ENCODE peak calls at places on chromosomes 11 and 22, in seven cellular contexts. P is naive thymus-derived CD4-positive, alpha-beta T cell; V is keratinocyte; T is K562; M is AG04450; R is OCI-LY7; E is A549. W is an unnamed sample.

GRCh38 chr22:31445642-31446041 is 44.0 kb downstream of the EIF4ENIF1 start:
- DNase-seq in P (no peak), V (no peak), T (no peak), M (no peak), R (no peak), E (no peak), W (no peak)

GRCh38 chr11:111186308-111186967 is 59.1 kb upstream of the POU2AF2 start:
- DNase-seq in P (no peak), V (no peak), T (no peak), M (no peak), R (peak; percentile 39), E (no peak), W (no peak)

GRCh38 chr11:33474866-33475265 is 217.7 kb downstream of the HIPK3 start:
- DNase-seq in P (no peak), V (no peak), T (no peak), M (no peak), R (no peak), E (no peak), W (no peak)

GRCh38 chr11:73566422-73566821 is 31.5 kb downstream of the FAM168A start:
- DNase-seq in P (no peak), V (no peak), T (no peak), M (no peak), R (no peak), E (no peak), W (no peak)

GRCh38 chr11:1120532-1121342 is 37.0 kb upstream of the MUC5AC start:
- DNase-seq in P (no peak), V (no peak), T (no peak), M (no peak), R (no peak), E (no peak), W (no peak)

GRCh38 chr22:22704156-22704946 is 59.9 kb downstream of the GGTLC2 start:
- DNase-seq in P (no peak), V (no peak), T (no peak), M (no peak), R (peak; percentile 30), E (no peak), W (no peak)

GRCh38 chr11:13238879-13239514 is 38.6 kb upstream of the BMAL1 start:
- DNase-seq in P (peak; percentile 58), V (no peak), T (peak; percentile 56), M (no peak), R (peak; percentile 54), E (peak; percentile 57), W (peak; percentile 34)

GRCh38 chr11:129315781-129316579 is 59.7 kb upstream of the BARX2 start:
- DNase-seq in P (no peak), V (no peak), T (no peak), M (no peak), R (no peak), E (no peak), W (no peak)

GRCh38 chr22:29985912-29986311 is 94.4 kb upstream of the HORMAD2 start:
- DNase-seq in P (no peak), V (no peak), T (no peak), M (no peak), R (no peak), E (no peak), W (no peak)

GRCh38 chr11:31607914-31608313 is 98.3 kb downstream of the ELP4 start:
- DNase-seq in P (no peak), V (no peak), T (no peak), M (no peak), R (no peak), E (no peak), W (no peak)

GRCh38 chr11:17267576-17267975 is 9.0 kb upstream of the NUCB2 start:
- DNase-seq in P (no peak), V (peak; percentile 96), T (no peak), M (no peak), R (no peak), E (peak; percentile 86), W (no peak)

GRCh38 chr11:121886005-121886739 is 229.8 kb downstream of the BLID start:
- DNase-seq in P (no peak), V (no peak), T (no peak), M (no peak), R (no peak), E (no peak), W (no peak)

GRCh38 chr11:96313163-96313562 is 29.8 kb downstream of the MAML2 start:
- DNase-seq in P (no peak), V (no peak), T (no peak), M (no peak), R (no peak), E (no peak), W (no peak)

GRCh38 chr11:70297341-70297740 is 26.9 kb downstream of the PPFIA1 start:
- DNase-seq in P (no peak), V (peak; percentile 2), T (no peak), M (no peak), R (no peak), E (no peak), W (no peak)

GRCh38 chr22:30867746-30868662 is 100.6 kb downstream of the MORC2 start:
- DNase-seq in P (no peak), V (no peak), T (no peak), M (no peak), R (no peak), E (no peak), W (no peak)

GRCh38 chr11:102868359-102868758 is 6.4 kb downstream of the MMP12 start:
- DNase-seq in P (no peak), V (no peak), T (no peak), M (no peak), R (no peak), E (no peak), W (no peak)

GRCh38 chr11:114044042-114044871 is 15.3 kb upstream of the ZBTB16 start:
- DNase-seq in P (no peak), V (no peak), T (no peak), M (no peak), R (no peak), E (no peak), W (peak; percentile 34)

GRCh38 chr11:64419818-64420485 is 61.0 kb downstream of the RPS6KA4 start:
- DNase-seq in P (no peak), V (no peak), T (no peak), M (no peak), R (no peak), E (no peak), W (no peak)

GRCh38 chr11:48384670-48385069 is 18.4 kb upstream of the OR4C5 start:
- DNase-seq in P (no peak), V (no peak), T (peak; percentile 14), M (no peak), R (peak; percentile 3), E (no peak), W (no peak)

GRCh38 chr11:116913000-116913399 is 75.6 kb upstream of the APOA1 start:
- DNase-seq in P (no peak), V (no peak), T (no peak), M (peak; percentile 49), R (no peak), E (no peak), W (no peak)

GRCh38 chr11:69598147-69598546 is 42.8 kb upstream of the CCND1 start:
- DNase-seq in P (no peak), V (no peak), T (no peak), M (no peak), R (peak; percentile 36), E (no peak), W (no peak)

GRCh38 chr22:45208993-45209838 is 31.5 kb downstream of the KIAA0930 start:
- DNase-seq in P (peak; percentile 33), V (no peak), T (peak; percentile 38), M (peak; percentile 66), R (no peak), E (no peak), W (no peak)

GRCh38 chr11:28713850-28714249 is 605.7 kb downstream of the METTL15 start:
- DNase-seq in P (no peak), V (no peak), T (no peak), M (no peak), R (no peak), E (no peak), W (no peak)

GRCh38 chr11:30741039-30741550 is 154.9 kb upstream of the MPPED2 start:
- DNase-seq in P (no peak), V (no peak), T (no peak), M (peak; percentile 11), R (no peak), E (no peak), W (no peak)

GRCh38 chr11:10506013-10506370 is 35.0 kb downstream of the RNF141 start:
- DNase-seq in P (no peak), V (peak; percentile 46), T (no peak), M (no peak), R (no peak), E (no peak), W (no peak)

GRCh38 chr11:119193626-119194025 is 8.4 kb downstream of the NHERF4 start:
- DNase-seq in P (no peak), V (no peak), T (no peak), M (no peak), R (no peak), E (no peak), W (no peak)

GRCh38 chr11:86046111-86046510 is 22.8 kb downstream of the PICALM start:
- DNase-seq in P (no peak), V (no peak), T (no peak), M (no peak), R (no peak), E (no peak), W (no peak)

GRCh38 chr11:19683141-19683805 is 29.4 kb upstream of the NAV2 start:
- DNase-seq in P (no peak), V (no peak), T (no peak), M (no peak), R (no peak), E (no peak), W (no peak)

GRCh38 chr22:39543095-39543494 is 10.5 kb upstream of the RPS19BP1 start:
- DNase-seq in P (peak; percentile 26), V (no peak), T (peak; percentile 67), M (no peak), R (peak; percentile 32), E (peak; percentile 33), W (no peak)

GRCh38 chr11:47331454-47332302 is 20.8 kb downstream of the MYBPC3 start:
- DNase-seq in P (no peak), V (no peak), T (no peak), M (no peak), R (no peak), E (no peak), W (no peak)
- H3K27ac ChIP-seq in P (no peak overlapping the region), V (no peak overlapping the region), T (no peak overlapping the region), M (no peak overlapping the region), R (no peak overlapping the region), E (no peak overlapping the region), W (no peak overlapping the region)

DNA sequence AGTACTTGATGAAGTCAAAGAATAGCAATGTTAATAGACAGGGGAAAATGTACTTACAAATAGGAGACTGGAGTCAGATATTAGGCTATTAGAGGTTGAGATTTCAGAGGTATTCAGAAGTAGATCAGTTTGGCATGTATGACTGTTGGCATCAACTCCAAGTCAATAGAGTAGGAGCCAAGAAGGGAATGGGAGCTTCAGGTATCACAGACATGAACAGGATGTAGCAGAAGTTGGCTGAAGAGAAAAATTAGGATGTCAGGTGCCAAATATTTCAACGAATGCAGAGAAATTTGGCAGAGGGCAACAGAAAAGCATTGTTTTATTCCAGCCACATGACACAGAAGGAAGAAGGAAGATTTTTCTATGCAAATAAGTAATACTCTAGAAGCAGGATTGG is 69.7 kb downstream of the GLYATL1 start:
- DNase-seq in P (no peak), V (no peak), T (no peak), M (no peak), R (no peak), E (no peak), W (no peak)
- H3K27ac ChIP-seq in P (no peak overlapping the region), V (no peak overlapping the region), T (no peak overlapping the region), M (no peak overlapping the region), R (no peak overlapping the region), E (no peak overlapping the region), W (no peak overlapping the region)

GRCh38 chr11:46362146-46363030 is 15.1 kb downstream of the DGKZ start:
- DNase-seq in P (no peak), V (no peak), T (no peak), M (no peak), R (peak; percentile 31), E (no peak), W (no peak)
- H3K27ac ChIP-seq in P (peak overlapping the region; percentile 78), V (no peak overlapping the region), T (peak overlapping the region; percentile 94), M (peak overlapping the region; percentile 11), R (peak overlapping the region; percentile 82), E (peak overlapping the region; percentile 32), W (peak overlapping the region; percentile 76)

GRCh38 chr22:41358927-41359326 is 22.8 kb upstream of the TEF start:
- DNase-seq in P (no peak), V (no peak), T (peak; percentile 24), M (no peak), R (no peak), E (no peak), W (no peak)
- H3K27ac ChIP-seq in P (no peak overlapping the region), V (no peak overlapping the region), T (no peak overlapping the region), M (no peak overlapping the region), R (no peak overlapping the region), E (no peak overlapping the region), W (no peak overlapping the region)

W was measured in CD8-positive, alpha-beta memory T cell.